ENCODE peak calls at places on chromosomes 3 and 15, in seven cellular contexts. X is NCI-H69; R is upper lobe of right lung; U is CD8-positive, alpha-beta memory T cell; D is suprapubic skin; J is cardiac fibroblast; A is HL-60. H is an unnamed sample.

GRCh38 chr3:179168933-179169332 is 20.8 kb downstream of the PIK3CA start:
- DNase-seq in J (no peak), A (no peak), X (no peak), U (no peak), D (no peak), R (no peak), H (no peak)

GRCh38 chr15:84878504-84878903 is 6.0 kb upstream of the SLC28A1 start:
- DNase-seq in X (peak), U (peak), J (peak), A (no peak), R (peak), D (no peak), H (no peak)

GRCh38 chr3:42649783-42650182 is 3.7 kb upstream of the ZBTB47 start:
- DNase-seq in D (no peak), A (no peak), U (no peak), R (no peak), J (no peak), X (no peak), H (no peak)

GRCh38 chr15:91100561-91101355 is 701 bp downstream of the SV2B start:
- DNase-seq in A (no peak), J (peak), X (peak), R (no peak), D (no peak), U (no peak), H (no peak)

GRCh38 chr3:188760408-188760807 is 411.4 kb upstream of the TPRG1 start:
- DNase-seq in D (no peak), U (no peak), X (no peak), R (no peak), J (peak), A (no peak), H (no peak)

GRCh38 chr3:129947916-129948315 is 26.6 kb upstream of the TRH start:
- DNase-seq in X (no peak), A (no peak), R (no peak), D (no peak), J (no peak), U (no peak), H (no peak)

GRCh38 chr3:72995337-72995736 is 1.3 kb upstream of the PPP4R2 start:
- DNase-seq in J (no peak), A (no peak), U (no peak), R (no peak), D (no peak), X (peak), H (no peak)

GRCh38 chr3:172341482-172342059 is 106.7 kb downstream of the GHSR start:
- DNase-seq in A (peak), U (peak), D (no peak), X (peak), J (peak), R (no peak), H (peak)

GRCh38 chr3:106339551-106339950 is 470.7 kb upstream of the CBLB start:
- DNase-seq in J (no peak), D (no peak), A (no peak), X (no peak), U (no peak), R (no peak), H (no peak)

H was measured in CMK.